ENCODE peak calls at places on chromosomes 4 and X, in six cellular contexts. O is fibroblast of lung, E is right lobe of liver, V is astrocyte, I is upper lobe of right lung, W is fibroblast of pulmonary artery. K is an unnamed sample.

GRCh38 chrX:39939678-39940077 is 158.1 kb downstream of the BCOR start:
- DNase-seq in E (no peak), V (no peak), I (no peak), O (no peak), W (no peak), K (no peak)

GRCh38 chr4:185966997-185967775 is 101.8 kb upstream of the TLR3 start:
- DNase-seq in W (no peak), I (no peak), O (no peak), V (no peak), E (no peak), K (no peak)

GRCh38 chr4:52917836-52918235 is 55.7 kb downstream of the RASL11B start:
- DNase-seq in V (no peak), O (no peak), I (no peak), E (no peak), W (no peak), K (no peak)

GRCh38 chr4:79225360-79225759 is 100.5 kb downstream of the NAA11 start:
- DNase-seq in O (peak), E (no peak), V (no peak), I (no peak), W (no peak), K (no peak)

GRCh38 chr4:2045518-2045951 is 13.6 kb upstream of the NAT8L start:
- DNase-seq in E (peak), V (no peak), I (peak), O (no peak), W (no peak), K (no peak)

GRCh38 chr4:25320374-25321172 is 8.0 kb downstream of the ZCCHC4 start:
- DNase-seq in I (no peak), O (peak), W (peak), V (peak), E (no peak), K (peak)

GRCh38 chrX:2360731-2361130 is 140.0 kb downstream of the DHRSX start:
- DNase-seq in V (peak), E (no peak), I (no peak), W (peak), O (no peak), K (no peak)

GRCh38 chr4:8648816-8649630 is 56.5 kb downstream of the CPZ start:
- DNase-seq in V (no peak), O (no peak), I (peak), E (peak), W (no peak), K (no peak)

GRCh38 chr4:175421506-175421905 is 390.6 kb downstream of the GPM6A start:
- DNase-seq in W (no peak), V (peak), I (no peak), O (peak), E (no peak), K (no peak)

GRCh38 chr4:38923746-38924145 is 56.1 kb downstream of the FAM114A1 start:
- DNase-seq in W (no peak), I (no peak), E (no peak), V (no peak), O (no peak), K (no peak)

GRCh38 chr4:86498560-86499166 is 95.5 kb upstream of the PTPN13 start:
- DNase-seq in I (no peak), O (peak), E (no peak), W (peak), V (peak), K (peak)

GRCh38 chr4:3369781-3370660 is 71.7 kb upstream of the HGFAC start:
- DNase-seq in I (no peak), O (peak), V (peak), W (peak), E (peak), K (peak)

GRCh38 chr4:150209140-150209829 is 131.0 kb downstream of the DCLK2 start:
- DNase-seq in V (peak), I (peak), W (peak), O (peak), E (no peak), K (peak)

GRCh38 chrX:8783100-8784098 is 17.8 kb downstream of the FAM9A start:
- DNase-seq in W (peak), V (no peak), I (no peak), O (no peak), E (no peak), K (no peak)

GRCh38 chr4:53055716-53056413 is 193.7 kb downstream of the RASL11B start:
- DNase-seq in W (no peak), O (no peak), I (no peak), V (peak), E (no peak), K (no peak)

GRCh38 chr4:141058739-141059507 is 74.3 kb downstream of the RNF150 start:
- DNase-seq in V (peak), E (no peak), W (peak), O (peak), I (no peak), K (peak)

GRCh38 chr4:48017108-48017527 is 546 bp downstream of the NIPAL1 start:
- DNase-seq in O (peak), E (peak), V (peak), I (peak), W (peak), K (no peak)

GRCh38 chr4:152372444-152372843 is 163.4 kb downstream of the FBXW7 start:
- DNase-seq in I (no peak), W (no peak), V (no peak), O (no peak), E (no peak), K (no peak)

GRCh38 chr4:152369203-152369902 is 166.5 kb downstream of the FBXW7 start:
- DNase-seq in W (no peak), O (no peak), I (no peak), E (no peak), V (no peak), K (no peak)

GRCh38 chr4:152374153-152374552 is 161.7 kb downstream of the FBXW7 start:
- DNase-seq in W (no peak), V (no peak), I (no peak), E (no peak), O (no peak), K (no peak)

GRCh38 chr4:152374606-152375285 is 161.1 kb downstream of the FBXW7 start:
- DNase-seq in I (no peak), O (no peak), V (no peak), E (no peak), W (no peak), K (no peak)

GRCh38 chr4:152369903-152370296 is 166.0 kb downstream of the FBXW7 start:
- DNase-seq in E (no peak), O (peak), V (no peak), I (no peak), W (no peak), K (no peak)
- TF ChIP-seq CTCF in E (peak), O (peak), V (peak), I (peak), W (peak), K (peak)

GRCh38 chr4:999863-1000425 is 6.7 kb upstream of the SLC26A1 start:
- DNase-seq in O (no peak), E (no peak), I (no peak), V (no peak), W (no peak), K (no peak)
- H3K4me3 ChIP-seq in O (no peak), E (no peak), I (no peak), V (no peak), W (no peak), K (no peak)

GRCh38 chrX:48071064-48071985 is at the start of gene ZNF630:
- DNase-seq in O (peak), I (peak), W (peak), E (peak), V (peak), K (no peak)
- TF ChIP-seq CTCF in O (no peak), I (no peak), W (no peak), E (no peak), V (no peak), K (no peak)

GRCh38 chr4:94305468-94306225 is 37.0 kb downstream of the HPGDS start:
- DNase-seq in W (no peak), V (no peak), I (no peak), O (no peak), E (no peak), K (no peak)
- H3K4me3 ChIP-seq in W (no peak), V (no peak), I (no peak), O (no peak), E (no peak), K (no peak)